ENCODE peak calls at places on chromosomes 3 and 15, in nine cellular contexts. J, C, N, Q, G, H, Z, A and X are unnamed samples.
A peak's percentile ranks its signal among the peaks of the same experiment; 100 is the strongest.

GRCh38 chr15:99361541-99362185 is 110.4 kb downstream of the LRRC28 start:
- DNase-seq in N (no peak), A (no peak), C (no peak), H (peak; percentile 14), G (no peak), Q (peak; percentile 19), J (no peak), Z (no peak), X (no peak)

GRCh38 chr3:158103131-158103955 is 2.9 kb downstream of the SHOX2 start:
- DNase-seq in C (no peak), Q (no peak), Z (no peak), G (no peak), J (peak; percentile 54), H (no peak), N (peak; percentile 48), A (peak; percentile 39), X (peak; percentile 50)

GRCh38 chr3:194573680-194574437 is 59.4 kb downstream of the TMEM44 start:
- DNase-seq in J (peak; percentile 68), Z (peak; percentile 45), C (no peak), N (peak; percentile 79), G (no peak), A (peak; percentile 69), H (no peak), Q (no peak), X (peak; percentile 86)

GRCh38 chr15:32730677-32731654 is 13.2 kb downstream of the GREM1 start:
- DNase-seq in A (peak; percentile 81), Z (no peak), Q (peak; percentile 91), N (no peak), H (peak; percentile 24), G (no peak), C (peak; percentile 61), J (peak; percentile 89), X (no peak)

GRCh38 chr3:58422756-58423324 is 10.8 kb downstream of the PDHB start:
- DNase-seq in A (peak; percentile 23), C (no peak), Z (no peak), H (no peak), J (no peak), Q (no peak), G (no peak), N (no peak), X (no peak)

GRCh38 chr3:197701851-197702250 is 34.9 kb downstream of the RUBCN start:
- DNase-seq in Q (no peak), A (no peak), C (no peak), G (no peak), J (no peak), Z (no peak), H (no peak), N (no peak), X (no peak)

GRCh38 chr3:10462641-10463040 is 42.7 kb downstream of the ATP2B2 start:
- DNase-seq in Z (no peak), Q (no peak), N (no peak), C (no peak), A (no peak), H (no peak), J (no peak), G (no peak), X (no peak)

GRCh38 chr3:140898340-140899180 is 43.1 kb upstream of the SLC25A36 start:
- DNase-seq in C (peak; percentile 42), A (peak; percentile 70), G (peak; percentile 88), N (peak; percentile 54), Q (peak; percentile 47), Z (no peak), J (no peak), H (peak; percentile 75), X (peak; percentile 39)

GRCh38 chr3:7160689-7161088 is 299.8 kb downstream of the GRM7 start:
- DNase-seq in C (no peak), J (no peak), A (no peak), Z (no peak), Q (no peak), H (no peak), G (peak; percentile 99), N (no peak), X (no peak)

GRCh38 chr3:142053244-142053643 is 96.1 kb downstream of the TFDP2 start:
- DNase-seq in Q (no peak), G (no peak), C (no peak), Z (no peak), H (no peak), A (no peak), N (no peak), J (no peak), X (no peak)

GRCh38 chr15:85523530-85523929 is 143.1 kb downstream of the AKAP13 start:
- DNase-seq in N (no peak), Q (no peak), H (no peak), A (no peak), G (no peak), C (no peak), J (no peak), Z (no peak), X (no peak)

GRCh38 chr15:43383070-43383469 is 12.2 kb downstream of the TUBGCP4 start:
- DNase-seq in Z (no peak), G (no peak), C (no peak), H (no peak), N (no peak), A (no peak), Q (no peak), J (no peak), X (peak; percentile 19)

GRCh38 chr3:55486857-55487375 is at the start of gene WNT5A:
- DNase-seq in N (no peak), A (no peak), H (peak; percentile 63), Z (no peak), Q (peak; percentile 18), J (peak; percentile 77), G (no peak), C (no peak), X (peak; percentile 36)

GRCh38 chr15:54387808-54388207 is 409.6 kb downstream of the UNC13C start:
- DNase-seq in C (no peak), G (no peak), Z (no peak), Q (no peak), J (no peak), A (no peak), H (no peak), N (no peak), X (no peak)

DNA sequence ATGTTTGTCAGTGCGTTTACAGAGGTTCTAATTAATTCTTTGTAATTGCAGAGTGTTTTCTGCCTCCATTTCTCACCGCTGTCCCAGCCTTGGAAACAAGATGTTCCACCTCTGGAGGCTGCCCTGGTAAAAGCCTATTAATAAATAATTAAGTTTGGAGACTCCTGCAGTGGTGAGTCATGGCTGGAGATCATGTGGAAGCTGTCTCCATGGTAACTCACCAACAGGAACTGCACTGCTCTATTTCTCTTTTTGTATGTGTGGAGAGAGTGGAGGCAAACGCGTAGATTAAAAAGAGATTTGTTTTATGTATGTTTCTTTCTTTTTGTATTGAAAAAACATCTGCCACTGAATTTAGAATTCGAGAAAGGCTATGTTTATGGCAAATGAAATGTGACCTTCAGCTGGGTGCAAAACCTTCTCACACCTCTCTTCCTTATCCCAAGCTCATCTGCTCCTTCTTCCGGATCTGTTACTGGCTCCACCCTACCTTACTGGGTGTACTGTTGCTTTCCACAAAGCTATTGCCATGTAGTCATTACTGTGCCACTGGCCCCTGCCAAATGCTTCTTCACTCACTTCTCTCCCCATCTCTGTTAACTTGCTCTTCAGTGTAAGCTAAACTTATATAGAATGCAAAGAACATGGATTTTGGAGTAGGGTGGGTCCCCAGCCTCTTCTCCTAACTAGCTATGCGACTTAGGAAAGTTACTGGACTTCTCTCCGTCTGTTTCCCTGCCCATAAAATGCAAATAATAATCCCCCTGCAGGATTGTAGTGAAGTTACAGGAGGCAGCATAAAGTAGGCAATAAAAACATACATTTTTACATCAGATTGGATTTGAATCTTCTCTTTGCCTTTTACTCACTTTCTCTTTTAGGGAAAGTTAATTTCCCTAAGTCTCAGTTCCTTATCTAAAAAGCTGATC is 778.5 kb downstream of the NTRK3 start:
- DNase-seq in H (peak; percentile 85), Z (no peak), A (peak; percentile 13), G (peak; percentile 37), J (peak; percentile 31), C (peak; percentile 82), N (no peak), Q (peak; percentile 79), X (no peak)
- TF ChIP-seq CTCF in H (peak; percentile 19), Z (no peak), A (no peak), G (no peak), J (peak; percentile 32), C (no peak), N (no peak), Q (no peak), X (no peak)

GRCh38 chr15:36208868-36209582 is 370.4 kb upstream of the CDIN1 start:
- DNase-seq in C (no peak), Z (no peak), G (no peak), Q (no peak), N (no peak), J (no peak), A (no peak), H (no peak), X (no peak)
- TF ChIP-seq CTCF in C (no peak), Z (no peak), G (no peak), Q (no peak), N (no peak), J (no peak), A (no peak), H (no peak), X (no peak)

GRCh38 chr3:69720824-69721223 is 18.4 kb upstream of the MITF start:
- DNase-seq in A (no peak), Z (no peak), J (no peak), G (no peak), H (no peak), C (no peak), Q (no peak), N (no peak), X (no peak)

GRCh38 chr3:69719292-69719691 is 20.0 kb upstream of the MITF start:
- DNase-seq in H (no peak), A (no peak), C (no peak), N (no peak), G (no peak), Z (no peak), Q (no peak), J (no peak), X (no peak)

GRCh38 chr3:69716119-69716518 is 23.1 kb upstream of the MITF start:
- DNase-seq in G (no peak), H (no peak), N (no peak), A (no peak), Q (no peak), Z (no peak), J (no peak), C (no peak), X (no peak)

GRCh38 chr3:69719723-69720122 is 19.5 kb upstream of the MITF start:
- DNase-seq in J (no peak), G (no peak), A (no peak), C (no peak), Q (no peak), Z (no peak), N (no peak), H (no peak), X (no peak)

DNA sequence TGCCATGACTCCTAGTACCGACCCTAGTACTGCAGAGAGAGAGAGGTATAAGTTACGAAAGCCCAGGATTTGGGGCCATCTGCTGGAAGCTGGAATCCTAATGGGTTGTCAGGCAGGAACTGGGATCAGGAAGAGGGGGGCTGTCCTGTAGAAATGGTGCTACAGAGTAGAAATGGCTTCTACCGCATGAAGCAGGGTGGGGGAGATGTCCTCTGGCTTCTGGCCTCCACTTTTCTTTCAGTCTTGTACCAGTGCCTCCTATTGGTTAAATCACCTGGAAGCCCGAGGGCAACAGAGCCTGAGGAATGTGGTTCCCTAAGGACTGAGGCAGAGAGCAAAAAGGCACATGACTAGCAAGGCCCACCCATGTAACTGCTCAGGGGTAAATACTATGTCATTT is 20.4 kb upstream of the MITF start:
- DNase-seq in C (no peak), H (no peak), N (no peak), Q (no peak), J (peak; percentile 60), A (no peak), Z (no peak), G (no peak), X (no peak)
- TF ChIP-seq CTCF in C (no peak), H (no peak), N (no peak), Q (no peak), J (peak; percentile 27), A (no peak), Z (no peak), G (no peak), X (no peak)

GRCh38 chr15:92014461-92015030 is 161.0 kb downstream of the SLCO3A1 start:
- DNase-seq in Z (no peak), H (no peak), N (no peak), G (no peak), Q (no peak), A (no peak), C (no peak), J (no peak), X (no peak)
- TF ChIP-seq CTCF in Z (no peak), H (no peak), N (no peak), G (no peak), Q (no peak), A (no peak), C (no peak), J (no peak), X (no peak)